ENCODE peak calls at places on chromosome X, in ten cellular contexts. C is K562; J is BJ; I is cardiac muscle cell; D is HCT116; V is left ventricle myocardium superior; Y is activated CD4-positive, alpha-beta T cell treated with anti-CD3 and anti-CD28 coated beads, Interleukin-2, amount 50 U/mL, for 4 hours; T is fibroblast of lung; Z is GM23338; Q is CD8-positive, alpha-beta memory T cell. M is an unnamed sample.

GRCh38 chrX:150887906-150888465 is 10.5 kb downstream of the CD99L2 start:
- DNase-seq in C (no peak), J (no peak), I (no peak), D (no peak), V (no peak), Y (no peak), T (peak), Z (no peak), Q (no peak), M (no peak)

GRCh38 chrX:130680164-130681035 is 222.6 kb downstream of the ENOX2 start:
- DNase-seq in C (peak), J (no peak), I (no peak), D (no peak), V (no peak), Y (no peak), T (peak), Z (no peak), Q (no peak), M (no peak)

GRCh38 chrX:2819345-2820130 is 9.2 kb upstream of the GYG2 start:
- DNase-seq in C (peak), J (no peak), I (peak), D (no peak), V (no peak), Y (no peak), T (peak), Z (no peak), Q (no peak), M (peak)

GRCh38 chrX:49230500-49231232 is 2.5 kb downstream of the CACNA1F start:
- DNase-seq in C (peak), J (no peak), I (peak), D (no peak), V (peak), Y (peak), T (no peak), Z (peak), Q (peak), M (peak)

GRCh38 chrX:1453951-1454785 is 1.5 kb upstream of the ASMTL start:
- DNase-seq in C (peak), J (peak), I (peak), D (peak), V (peak), Y (peak), T (peak), Z (peak), Q (peak), M (peak)

GRCh38 chrX:29841750-29842149 is 373.6 kb upstream of the MAGEB2 start:
- DNase-seq in C (no peak), J (peak), I (no peak), D (no peak), V (no peak), Y (no peak), T (no peak), Z (no peak), Q (no peak), M (no peak)

GRCh38 chrX:134801267-134801666 is 143.0 kb upstream of the PLAC1 start:
- DNase-seq in C (peak), J (no peak), I (no peak), D (no peak), V (no peak), Y (no peak), T (no peak), Z (no peak), Q (no peak), M (no peak)

GRCh38 chrX:153926863-153927685 is 1.0 kb upstream of the ARHGAP4 start:
- DNase-seq in C (peak), J (no peak), I (no peak), D (no peak), V (peak), Y (peak), T (no peak), Z (no peak), Q (peak), M (no peak)

GRCh38 chrX:105636667-105637066 is 185.7 kb upstream of the NRK start:
- DNase-seq in C (no peak), J (no peak), I (no peak), D (no peak), V (no peak), Y (no peak), T (peak), Z (peak), Q (no peak), M (no peak)

GRCh38 chrX:108349210-108349609 is 89.0 kb downstream of the COL4A6 start:
- DNase-seq in C (no peak), J (no peak), I (no peak), D (no peak), V (no peak), Y (no peak), T (no peak), Z (no peak), Q (no peak), M (no peak)

GRCh38 chrX:2697741-2698294 is 6.7 kb downstream of the CD99 start:
- DNase-seq in C (no peak), J (no peak), I (no peak), D (no peak), V (no peak), Y (no peak), T (peak), Z (no peak), Q (no peak), M (no peak)

GRCh38 chrX:727738-728621 is 97.4 kb downstream of the SHOX start:
- DNase-seq in C (peak), J (no peak), I (peak), D (peak), V (no peak), Y (no peak), T (no peak), Z (peak), Q (no peak), M (no peak)

GRCh38 chrX:104288961-104289360 is 34.2 kb upstream of the ESX1 start:
- DNase-seq in C (no peak), J (no peak), I (no peak), D (no peak), V (no peak), Y (no peak), T (no peak), Z (no peak), Q (no peak), M (no peak)

GRCh38 chrX:24149346-24150050 is at the start of gene ZFX:
- DNase-seq in C (peak), J (no peak), I (peak), D (no peak), V (peak), Y (peak), T (peak), Z (no peak), Q (peak), M (peak)

GRCh38 chrX:1111543-1112300 is 100.7 kb downstream of the CRLF2 start:
- DNase-seq in C (no peak), J (no peak), I (no peak), D (no peak), V (no peak), Y (no peak), T (no peak), Z (peak), Q (no peak), M (no peak)

GRCh38 chrX:131821945-131822622 is 201.0 kb upstream of the STK26 start:
- DNase-seq in C (no peak), J (no peak), I (no peak), D (no peak), V (no peak), Y (no peak), T (no peak), Z (no peak), Q (no peak), M (no peak)

GRCh38 chrX:111352424-111352823 is 59.6 kb downstream of the DCX start:
- DNase-seq in C (no peak), J (no peak), I (no peak), D (no peak), V (peak), Y (no peak), T (peak), Z (no peak), Q (no peak), M (no peak)

GRCh38 chrX:105515561-105515960 is 295.1 kb upstream of the TEX13A start:
- DNase-seq in C (no peak), J (no peak), I (no peak), D (no peak), V (no peak), Y (no peak), T (no peak), Z (no peak), Q (no peak), M (peak)

GRCh38 chrX:142249721-142250120 is 44.6 kb upstream of the MAGEC2 start:
- DNase-seq in C (no peak), J (no peak), I (no peak), D (no peak), V (no peak), Y (no peak), T (no peak), Z (no peak), Q (no peak), M (no peak)

M was measured in PC-9.